ENCODE peak calls at places on chromosomes 3 and 15, in four cellular contexts. W is uterus, K is tibial nerve, L is lung. D is an unnamed sample.
A peak's percentile ranks its signal among the peaks of the same experiment; 100 is the strongest.

GRCh38 chr15:97728791-97729190 is 231.7 kb upstream of the ARRDC4 start:
- DNase-seq in L (no peak), W (no peak), K (no peak), D (no peak)

GRCh38 chr3:159941043-159941994 is 47.3 kb upstream of the IL12A start:
- DNase-seq in W (no peak), L (no peak), K (no peak), D (peak; percentile 28)

GRCh38 chr15:70845616-70846360 is 8.2 kb downstream of the LARP6 start:
- DNase-seq in K (no peak), L (no peak), W (no peak), D (no peak)

GRCh38 chr3:42728056-42728455 is 25.5 kb upstream of the HHATL start:
- DNase-seq in W (peak; percentile 42), K (no peak), L (no peak), D (no peak)

GRCh38 chr3:130933801-130934345 is 40.0 kb downstream of the ATP2C1 start:
- DNase-seq in W (no peak), L (no peak), K (no peak), D (no peak)

GRCh38 chr3:126180477-126181397 is at the start of gene ALDH1L1:
- DNase-seq in L (peak; percentile 65), W (peak; percentile 86), K (peak; percentile 68), D (no peak)

GRCh38 chr3:125042725-125043406 is 12.9 kb downstream of the HEG1 start:
- DNase-seq in W (peak; percentile 61), L (no peak), K (peak; percentile 44), D (no peak)

GRCh38 chr3:128486692-128487537 is 6.1 kb downstream of the GATA2 start:
- DNase-seq in W (peak; percentile 44), L (no peak), K (no peak), D (no peak)

GRCh38 chr3:29606416-29606815 is 325.5 kb downstream of the RBMS3 start:
- DNase-seq in W (no peak), K (no peak), L (no peak), D (no peak)

GRCh38 chr3:54987719-54988118 is 59.9 kb upstream of the LRTM1 start:
- DNase-seq in K (no peak), W (no peak), L (no peak), D (no peak)

GRCh38 chr3:76685858-76686257 is 354.0 kb upstream of the ROBO2 start:
- DNase-seq in K (no peak), L (no peak), W (no peak), D (no peak)

GRCh38 chr3:198071602-198072285 is 111.7 kb downstream of the LMLN start:
- DNase-seq in K (no peak), W (no peak), L (no peak), D (peak; percentile 93)
- TF ChIP-seq CTCF in K (no peak), W (no peak), L (no peak), D (peak; percentile 53)

GRCh38 chr3:72245183-72245811 is 460.3 kb upstream of the PROK2 start:
- DNase-seq in K (peak; percentile 23), W (peak; percentile 60), L (peak; percentile 32), D (no peak)
- TF ChIP-seq CTCF in K (no peak), W (peak; percentile 1), L (no peak), D (no peak)

GRCh38 chr3:173221010-173221409 is 80.0 kb upstream of the SPATA16 start:
- DNase-seq in W (no peak), L (no peak), K (no peak), D (no peak)
- TF ChIP-seq CTCF in W (no peak), L (no peak), K (no peak), D (peak; percentile 66)

GRCh38 chr15:96351801-96352593 is 21.5 kb downstream of the NR2F2 start:
- DNase-seq in L (no peak), W (peak; percentile 67), K (no peak), D (no peak)
- TF ChIP-seq CTCF in L (no peak), W (no peak), K (peak; percentile 12), D (no peak)